ENCODE peak calls at places on chromosomes 11 and 22, in nine cellular contexts. T, D, N, Q, B, Z, F, I and L are unnamed samples.

GRCh38 chr11:117606807-117607206 is 190.2 kb downstream of the DSCAML1 start:
- DNase-seq in T (no peak), F (no peak), I (no peak), D (no peak), N (no peak), Z (no peak), Q (peak), B (no peak), L (no peak)

GRCh38 chr11:128195057-128195751 is 392.2 kb downstream of the ETS1 start:
- DNase-seq in F (no peak), T (no peak), N (no peak), B (peak), I (no peak), D (peak), Q (no peak), Z (no peak), L (peak)

GRCh38 chr11:125569913-125570621 is 790 bp downstream of the EI24 start:
- DNase-seq in N (peak), Z (no peak), T (peak), B (no peak), I (no peak), Q (peak), D (no peak), F (no peak), L (no peak)

GRCh38 chr11:102603091-102603490 is 22.0 kb downstream of the MMP20 start:
- DNase-seq in Z (peak), D (peak), T (no peak), I (no peak), N (no peak), B (no peak), Q (no peak), F (no peak), L (no peak)

GRCh38 chr11:2357246-2357645 is 19.9 kb upstream of the CD81 start:
- DNase-seq in B (no peak), F (no peak), Q (no peak), N (no peak), Z (no peak), T (no peak), D (no peak), I (no peak), L (no peak)

GRCh38 chr11:69915151-69915500 is 95.9 kb upstream of the FGF3 start:
- DNase-seq in D (no peak), Q (no peak), F (no peak), Z (no peak), N (peak), B (no peak), T (no peak), I (no peak), L (no peak)

GRCh38 chr11:15117751-15118150 is 3.0 kb downstream of the INSC start:
- DNase-seq in Q (no peak), N (no peak), T (no peak), Z (no peak), B (no peak), F (no peak), I (no peak), D (no peak), L (no peak)

GRCh38 chr22:17797721-17798559 is 23.7 kb upstream of the BID start:
- DNase-seq in D (no peak), F (no peak), Z (no peak), B (no peak), N (no peak), I (no peak), Q (peak), T (no peak), L (peak)

GRCh38 chr22:47193606-47194316 is 431.3 kb downstream of the TBC1D22A start:
- DNase-seq in F (peak), Z (no peak), D (no peak), N (no peak), I (no peak), B (no peak), T (no peak), Q (no peak), L (no peak)

GRCh38 chr22:28172948-28173360 is 253.9 kb upstream of the PITPNB start:
- DNase-seq in I (no peak), T (no peak), Z (no peak), Q (no peak), D (no peak), B (no peak), F (no peak), N (peak), L (no peak)

GRCh38 chr11:106076421-106076922 is 675 bp downstream of the KBTBD3 start:
- DNase-seq in F (no peak), Z (no peak), D (no peak), B (no peak), T (peak), Q (no peak), N (no peak), I (no peak), L (no peak)

GRCh38 chr11:112902411-112903011 is 58.7 kb upstream of the NCAM1 start:
- DNase-seq in Z (no peak), Q (no peak), D (no peak), B (no peak), F (no peak), N (no peak), T (no peak), I (no peak), L (no peak)

GRCh38 chr22:33111491-33111890 is 53.3 kb upstream of the SYN3 start:
- DNase-seq in I (no peak), F (no peak), N (no peak), T (no peak), B (no peak), Q (no peak), D (no peak), Z (no peak), L (no peak)

GRCh38 chr22:36467946-36468345 is 13.5 kb downstream of the TXN2 start:
- DNase-seq in N (peak), B (no peak), Z (no peak), T (no peak), F (no peak), D (peak), Q (no peak), I (no peak), L (peak)

GRCh38 chr22:46823654-46824053 is 61.2 kb downstream of the TBC1D22A start:
- DNase-seq in Z (no peak), Q (no peak), N (no peak), I (no peak), D (no peak), T (no peak), F (no peak), B (no peak), L (no peak)

GRCh38 chr11:107576497-107577086 is 11.1 kb upstream of the ALKBH8 start:
- DNase-seq in Q (peak), N (peak), I (peak), T (peak), Z (no peak), D (peak), F (no peak), B (no peak), L (peak)

GRCh38 chr11:27291302-27291889 is 71.6 kb downstream of the CCDC34 start:
- DNase-seq in T (no peak), Q (no peak), F (no peak), Z (no peak), N (peak), I (no peak), D (no peak), B (no peak), L (peak)

GRCh38 chr11:111589114-111589513 is 13.1 kb upstream of the SIK2 start:
- DNase-seq in Z (no peak), F (no peak), T (no peak), Q (no peak), N (no peak), I (no peak), D (no peak), B (no peak), L (no peak)

GRCh38 chr11:45468265-45468856 is 182.2 kb upstream of the SYT13 start:
- DNase-seq in N (no peak), I (peak), D (peak), B (no peak), Z (no peak), Q (no peak), F (no peak), T (no peak), L (no peak)

GRCh38 chr11:45156201-45156600 is 9.8 kb downstream of the PRDM11 start:
- DNase-seq in Q (no peak), F (no peak), Z (no peak), T (peak), D (no peak), B (no peak), I (no peak), N (no peak), L (no peak)

GRCh38 chr11:93783362-93783761 is 720 bp upstream of the MED17 start:
- DNase-seq in Z (no peak), I (no peak), D (no peak), T (no peak), B (no peak), N (no peak), F (no peak), Q (no peak), L (no peak)

GRCh38 chr11:93783767-93784151 is 323 bp upstream of the MED17 start:
- DNase-seq in Z (no peak), T (no peak), I (no peak), F (no peak), B (no peak), D (no peak), Q (peak), N (no peak), L (no peak)

GRCh38 chr11:93784152-93784934 is at the start of gene MED17:
- DNase-seq in F (peak), Z (peak), Q (peak), D (peak), B (peak), N (peak), I (peak), T (peak), L (peak)

GRCh38 chr11:93784935-93785360 is 866 bp downstream of the MED17 start:
- DNase-seq in T (no peak), Z (no peak), B (no peak), Q (no peak), N (no peak), F (no peak), I (no peak), D (peak), L (no peak)
- TF ChIP-seq CTCF in T (no peak), Z (no peak), B (no peak), Q (no peak), N (no peak), F (no peak), I (no peak), D (no peak), L (no peak)

DNA sequence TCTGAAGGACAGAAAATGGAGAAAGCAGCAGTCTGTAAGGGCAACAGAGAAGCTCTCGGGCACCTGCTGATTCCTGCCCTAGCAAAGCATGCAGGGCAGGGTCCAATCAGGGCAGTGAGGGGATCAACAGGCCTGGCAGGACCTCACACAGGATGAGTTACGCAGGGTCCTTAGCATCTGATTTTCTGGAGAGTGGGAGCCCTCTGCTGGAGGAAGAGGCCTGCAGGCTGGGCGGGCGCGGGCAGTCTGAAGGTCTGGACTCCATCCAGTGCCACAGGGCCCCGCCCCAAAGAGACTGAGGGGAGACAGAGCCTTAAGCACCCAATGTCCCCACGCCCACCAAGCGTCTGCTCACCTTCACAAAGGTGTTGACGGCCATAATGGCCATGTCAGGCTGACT is 28.9 kb downstream of the AP1B1 start:
- DNase-seq in T (peak), Z (no peak), F (no peak), B (no peak), N (peak), I (peak), D (peak), Q (no peak), L (no peak)
- TF ChIP-seq CTCF in T (peak), Z (peak), F (peak), B (no peak), N (peak), I (peak), D (peak), Q (no peak), L (peak)

DNA sequence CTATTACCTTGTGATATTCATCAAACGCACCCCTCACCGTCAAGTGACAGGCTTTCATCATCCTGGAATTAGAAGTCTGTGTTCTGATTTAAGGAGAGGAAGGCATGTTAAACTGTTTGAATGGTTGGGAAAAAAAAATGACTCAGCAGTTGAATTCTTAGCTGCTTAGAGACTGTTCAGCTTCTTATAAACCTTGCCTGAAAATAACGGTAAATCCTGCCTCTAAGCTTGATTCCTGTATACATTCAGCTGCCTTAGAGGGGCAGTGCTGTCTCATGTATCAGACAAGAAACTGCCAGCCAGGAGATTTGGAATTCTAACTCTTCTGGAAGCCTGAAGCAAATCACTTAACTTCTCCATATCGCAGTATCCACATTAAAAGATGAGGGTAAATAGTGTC is 437.4 kb downstream of the JRKL start:
- DNase-seq in N (peak), D (peak), I (no peak), F (no peak), Q (no peak), Z (no peak), T (no peak), B (no peak), L (no peak)
- TF ChIP-seq CTCF in N (no peak), D (peak), I (no peak), F (peak), Q (no peak), Z (no peak), T (peak), B (no peak), L (no peak)

GRCh38 chr11:79078999-79079398 is 361.8 kb downstream of the TENM4 start:
- DNase-seq in T (no peak), D (no peak), N (no peak), I (no peak), B (no peak), F (no peak), Q (no peak), Z (no peak), L (no peak)
- TF ChIP-seq CTCF in T (no peak), D (no peak), N (no peak), I (no peak), B (no peak), F (no peak), Q (no peak), Z (no peak), L (no peak)